ENCODE peak calls at places on chromosomes 12 and 14, in five cellular contexts. One of them, this sample, is unnamed.

GRCh38 chr12:66241061-66242043 is 52.3 kb downstream of the IRAK3 start:
- DNase-seq in NCI-H774: no peak
- DNase-seq in memory B cell: no peak
- DNase-seq in HEK293T: no peak
- DNase-seq in stimulated activated CD8-positive, alpha-beta memory T cell treated with anti-CD3 and anti-CD28 coated beads, Interleukin-7, amount 100 ng/mL, for 4 hours: no peak
- DNase-seq in this sample: no peak

GRCh38 chr12:56206373-56207166 is 15.2 kb downstream of the RNF41 start:
- DNase-seq in NCI-H774: no peak
- DNase-seq in memory B cell: peak
- DNase-seq in HEK293T: peak
- DNase-seq in stimulated activated CD8-positive, alpha-beta memory T cell treated with anti-CD3 and anti-CD28 coated beads, Interleukin-7, amount 100 ng/mL, for 4 hours: no peak
- DNase-seq in this sample: no peak

GRCh38 chr12:88944403-88944802 is 364.1 kb upstream of the KITLG start:
- DNase-seq in NCI-H774: no peak
- DNase-seq in memory B cell: no peak
- DNase-seq in HEK293T: no peak
- DNase-seq in stimulated activated CD8-positive, alpha-beta memory T cell treated with anti-CD3 and anti-CD28 coated beads, Interleukin-7, amount 100 ng/mL, for 4 hours: no peak
- DNase-seq in this sample: no peak

GRCh38 chr14:103104654-103105511 is 10.4 kb downstream of the EXOC3L4 start:
- DNase-seq in NCI-H774: peak
- DNase-seq in memory B cell: peak
- DNase-seq in HEK293T: peak
- DNase-seq in stimulated activated CD8-positive, alpha-beta memory T cell treated with anti-CD3 and anti-CD28 coated beads, Interleukin-7, amount 100 ng/mL, for 4 hours: peak
- DNase-seq in this sample: peak

GRCh38 chr12:114784526-114784925 is 100.6 kb upstream of the TBX3 start:
- DNase-seq in NCI-H774: no peak
- DNase-seq in memory B cell: no peak
- DNase-seq in HEK293T: no peak
- DNase-seq in stimulated activated CD8-positive, alpha-beta memory T cell treated with anti-CD3 and anti-CD28 coated beads, Interleukin-7, amount 100 ng/mL, for 4 hours: no peak
- DNase-seq in this sample: no peak

GRCh38 chr12:130873825-130874224 is 2.0 kb downstream of the RAN start:
- DNase-seq in NCI-H774: no peak
- DNase-seq in memory B cell: no peak
- DNase-seq in HEK293T: no peak
- DNase-seq in stimulated activated CD8-positive, alpha-beta memory T cell treated with anti-CD3 and anti-CD28 coated beads, Interleukin-7, amount 100 ng/mL, for 4 hours: no peak
- DNase-seq in this sample: no peak

GRCh38 chr12:105279460-105280056 is 43.6 kb upstream of the APPL2 start:
- DNase-seq in NCI-H774: peak
- DNase-seq in memory B cell: no peak
- DNase-seq in HEK293T: peak
- DNase-seq in stimulated activated CD8-positive, alpha-beta memory T cell treated with anti-CD3 and anti-CD28 coated beads, Interleukin-7, amount 100 ng/mL, for 4 hours: peak
- DNase-seq in this sample: peak

GRCh38 chr14:68823434-68824206 is 30.8 kb upstream of the ZFP36L1 start:
- DNase-seq in NCI-H774: no peak
- DNase-seq in memory B cell: no peak
- DNase-seq in HEK293T: no peak
- DNase-seq in stimulated activated CD8-positive, alpha-beta memory T cell treated with anti-CD3 and anti-CD28 coated beads, Interleukin-7, amount 100 ng/mL, for 4 hours: no peak
- DNase-seq in this sample: no peak

This sample was measured in GM12891.